ENCODE peak calls at places on chromosome 22, in five cellular contexts. W is cardiac fibroblast, U is HCT116, R is brain microvascular endothelial cell, G is heart left ventricle. D is an unnamed sample.

GRCh38 chr22:48870436-48870835 is 957.2 kb downstream of the BRD1 start:
- DNase-seq in W (no peak), U (no peak), R (no peak), G (no peak), D (no peak)

GRCh38 chr22:23895599-23896144 is 1.5 kb downstream of the MIF start:
- DNase-seq in W (no peak), U (no peak), R (no peak), G (no peak), D (no peak)

GRCh38 chr22:24459911-24460310 is 32.5 kb downstream of the ADORA2A start:
- DNase-seq in W (no peak), U (no peak), R (no peak), G (no peak), D (no peak)

GRCh38 chr22:32901925-32902324 is 100.4 kb downstream of the TIMP3 start:
- DNase-seq in W (no peak), U (no peak), R (no peak), G (no peak), D (no peak)

GRCh38 chr22:44261861-44262595 is 50.7 kb downstream of the SHISAL1 start:
- DNase-seq in W (peak), U (no peak), R (no peak), G (peak), D (no peak)

GRCh38 chr22:40487663-40488249 is 117.4 kb downstream of the SGSM3 start:
- DNase-seq in W (peak), U (no peak), R (no peak), G (no peak), D (peak)

GRCh38 chr22:41687901-41688364 is 734 bp downstream of the SNU13 start:
- DNase-seq in W (peak), U (no peak), R (no peak), G (no peak), D (peak)

GRCh38 chr22:43077121-43077877 is 11.9 kb downstream of the TTLL1 start:
- DNase-seq in W (peak), U (no peak), R (no peak), G (peak), D (no peak)

GRCh38 chr22:27534720-27535125 is 266.8 kb downstream of the MN1 start:
- DNase-seq in W (peak), U (no peak), R (peak), G (no peak), D (peak)

GRCh38 chr22:48851933-48852549 is 975.6 kb downstream of the BRD1 start:
- DNase-seq in W (no peak), U (no peak), R (no peak), G (no peak), D (no peak)

GRCh38 chr22:49303061-49303735 is 524.5 kb downstream of the BRD1 start:
- DNase-seq in W (no peak), U (no peak), R (no peak), G (peak), D (no peak)

GRCh38 chr22:39405346-39406085 is 5.9 kb downstream of the TAB1 start:
- DNase-seq in W (peak), U (no peak), R (peak), G (no peak), D (peak)

DNA sequence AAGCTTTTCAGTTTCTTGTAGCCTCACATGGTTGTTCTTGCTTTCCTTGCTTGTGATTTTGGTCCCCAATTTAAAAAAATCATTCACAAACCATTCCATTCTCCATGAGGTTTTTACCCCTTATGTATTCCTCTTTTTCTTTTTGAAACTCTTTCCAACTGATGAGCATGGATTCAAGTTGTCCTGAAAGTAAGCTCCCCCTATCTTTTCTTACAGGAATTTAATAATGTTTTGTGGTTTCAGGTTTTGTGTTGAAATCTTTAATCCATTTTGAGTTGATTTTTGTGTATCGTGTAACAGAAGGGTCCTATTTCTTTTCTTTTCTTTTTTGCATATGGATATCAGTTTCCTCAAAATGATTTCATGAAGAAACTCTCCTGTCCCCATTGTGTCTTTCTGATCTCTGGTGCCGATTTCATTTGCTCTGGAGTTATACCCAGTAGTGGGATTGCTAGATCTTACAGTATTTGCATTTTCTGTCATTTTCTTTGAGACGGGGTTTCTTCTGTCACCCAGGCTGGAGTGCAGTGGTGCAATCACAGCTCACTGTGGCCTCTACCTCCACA is 58.5 kb downstream of the LRRC74B start:
- DNase-seq in W (no peak), U (no peak), R (no peak), G (no peak), D (no peak)
- TF ChIP-seq CTCF in W (no peak), U (no peak), R (no peak), G (peak), D (peak)

GRCh38 chr22:18110944-18111758 is 542 bp downstream of the TUBA8 start:
- DNase-seq in W (no peak), U (no peak), R (no peak), G (no peak), D (no peak)
- H3K4me3 ChIP-seq in W (peak), U (no peak), R (peak), G (peak), D (peak)

GRCh38 chr22:37636186-37636948 is 3.1 kb upstream of the SH3BP1 start:
- DNase-seq in W (peak), U (no peak), R (peak), G (no peak), D (peak)

GRCh38 chr22:37639070-37639760 is at the start of gene SH3BP1:
- DNase-seq in W (peak), U (no peak), R (no peak), G (peak), D (peak)

GRCh38 chr22:37639771-37640590 is 512 bp downstream of the SH3BP1 start:
- DNase-seq in W (no peak), U (no peak), R (no peak), G (no peak), D (no peak)

GRCh38 chr22:37636949-37637273 is 2.6 kb upstream of the SH3BP1 start:
- DNase-seq in W (no peak), U (no peak), R (no peak), G (no peak), D (no peak)

GRCh38 chr22:37638351-37639069 is 959 bp upstream of the SH3BP1 start:
- DNase-seq in W (no peak), U (no peak), R (no peak), G (no peak), D (no peak)
- TF ChIP-seq CTCF in W (no peak), U (no peak), R (no peak), G (no peak), D (no peak)

DNA sequence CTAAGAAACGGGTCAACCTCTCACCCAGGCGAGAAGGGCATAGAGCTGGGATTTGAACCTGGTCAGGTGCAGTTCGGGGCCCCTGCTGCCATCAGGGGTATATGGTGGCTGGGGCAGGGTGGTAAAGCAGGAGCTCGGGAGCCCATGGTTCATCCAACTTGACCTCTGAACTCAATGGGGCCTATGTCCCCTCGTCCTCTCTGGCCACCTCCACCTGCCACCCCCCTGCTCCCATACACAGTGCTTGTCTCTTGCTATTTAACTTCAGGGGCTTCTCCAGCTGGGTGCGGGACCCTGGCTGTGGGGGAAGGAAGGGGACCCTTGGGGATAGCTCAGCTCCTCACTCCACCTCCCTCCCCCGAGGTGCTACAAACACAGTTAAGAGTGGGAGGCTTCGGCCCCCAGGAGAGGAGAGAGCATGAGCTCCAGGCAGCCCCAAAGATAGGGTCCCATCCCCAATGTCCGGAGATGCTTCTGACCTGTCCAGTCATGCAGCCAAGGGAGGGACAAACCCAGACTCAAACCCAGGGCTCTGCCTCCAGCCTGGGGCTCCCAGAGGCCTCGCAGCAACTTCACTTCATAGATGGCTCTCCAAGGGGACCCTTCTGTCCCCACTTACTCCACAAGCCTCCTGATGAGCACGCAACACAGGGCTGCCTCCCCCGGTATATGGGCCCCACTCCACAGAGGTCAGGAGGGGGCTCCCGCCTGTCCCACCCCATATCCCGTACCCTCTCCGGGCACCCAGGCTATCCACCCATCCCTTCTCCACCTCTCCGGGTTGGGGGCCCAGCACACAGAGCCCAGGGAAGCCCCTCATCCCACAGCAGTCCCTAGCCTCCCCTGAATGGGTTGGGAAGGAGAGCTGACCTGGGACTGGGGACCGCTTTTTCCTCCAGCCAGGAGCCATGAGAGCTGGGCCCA is 712 bp downstream of the IL2RB start:
- DNase-seq in W (no peak), U (no peak), R (no peak), G (no peak), D (no peak)
- H3K4me3 ChIP-seq in W (no peak), U (no peak), R (no peak), G (peak), D (no peak)

DNA sequence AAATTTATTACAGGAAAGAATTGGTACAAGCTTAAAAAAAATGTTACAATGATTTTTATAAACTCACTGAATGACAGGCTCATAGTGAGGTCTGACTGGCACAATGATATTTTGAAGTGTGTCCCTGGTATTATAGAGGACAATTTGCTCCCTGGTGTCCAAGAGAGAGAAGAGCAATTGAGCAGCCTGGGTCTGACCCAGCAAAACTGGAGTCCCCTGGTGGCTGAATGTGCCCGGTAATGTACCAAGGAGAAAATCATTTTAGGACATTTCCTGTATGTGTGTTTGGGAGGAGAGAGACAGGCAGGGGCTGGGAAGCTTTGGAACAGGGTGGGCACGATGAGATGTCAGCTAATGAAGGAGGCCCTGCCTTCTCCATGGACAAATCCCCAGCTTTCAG is 125.3 kb downstream of the APOL5 start:
- DNase-seq in W (peak), U (peak), R (peak), G (no peak), D (peak)
- TF ChIP-seq CTCF in W (peak), U (peak), R (peak), G (peak), D (peak)

GRCh38 chr22:45692549-45692948 is 20.9 kb downstream of the ATXN10 start:
- DNase-seq in W (peak), U (no peak), R (no peak), G (no peak), D (peak)
- H3K4me3 ChIP-seq in W (no peak), U (no peak), R (no peak), G (no peak), D (no peak)